ENCODE peak calls at places on chromosomes 3 and 15, in ten cellular contexts. M is GM12865; Z is CD4-positive, CD25-positive, alpha-beta regulatory T cell; Q is skeletal muscle cell; X is T-cell; K is NCI-H460; S is hippocampal formation; Y is uterus; P is epithelial cell of proximal tubule; E is psoas muscle. O is an unnamed sample.

GRCh38 chr3:69204315-69204957 is 82.0 kb upstream of the LMOD3 start:
- DNase-seq in M (peak), Y (no peak), P (no peak), X (no peak), Z (no peak), K (peak), E (no peak), S (no peak), Q (no peak), O (no peak)

GRCh38 chr3:157857461-157857860 is 248.8 kb downstream of the SHOX2 start:
- DNase-seq in S (no peak), E (no peak), K (no peak), P (no peak), Y (no peak), Z (no peak), X (no peak), M (no peak), Q (no peak), O (no peak)

GRCh38 chr3:197212290-197212689 is 86.1 kb downstream of the DLG1 start:
- DNase-seq in Y (no peak), X (no peak), E (no peak), P (no peak), K (no peak), Q (no peak), Z (no peak), M (no peak), S (no peak), O (no peak)

GRCh38 chr3:165669502-165669901 is 167.7 kb downstream of the BCHE start:
- DNase-seq in K (no peak), M (no peak), P (no peak), Q (peak), S (no peak), E (no peak), Y (no peak), Z (no peak), X (no peak), O (no peak)

GRCh38 chr15:41944313-41944940 is 27.9 kb downstream of the EHD4 start:
- DNase-seq in E (peak), X (no peak), M (no peak), Q (peak), K (peak), S (no peak), P (peak), Y (peak), Z (no peak), O (peak)

GRCh38 chr3:46496745-46497555 is 826 bp upstream of the RTP3 start:
- DNase-seq in K (peak), M (peak), P (no peak), Y (no peak), Q (no peak), X (peak), E (no peak), Z (no peak), S (no peak), O (no peak)

GRCh38 chr3:71585891-71586809 is 2.6 kb upstream of the FOXP1 start:
- DNase-seq in S (no peak), Q (no peak), Z (peak), M (peak), Y (peak), P (no peak), E (no peak), K (no peak), X (peak), O (no peak)

GRCh38 chr3:37463163-37463562 is 288.8 kb upstream of the LRRFIP2 start:
- DNase-seq in M (no peak), Z (no peak), Y (no peak), P (no peak), Q (no peak), S (no peak), X (no peak), K (no peak), E (no peak), O (no peak)

GRCh38 chr3:49799761-49800160 is at the start of gene CDHR4:
- DNase-seq in Q (peak), M (no peak), X (no peak), E (peak), K (no peak), Y (no peak), Z (no peak), P (peak), S (no peak), O (peak)

GRCh38 chr3:145246291-145246690 is 914.7 kb downstream of the PLOD2 start:
- DNase-seq in K (no peak), Y (no peak), P (no peak), S (no peak), Q (no peak), Z (no peak), X (no peak), M (no peak), E (no peak), O (no peak)

GRCh38 chr3:64686446-64686908 is 1.3 kb downstream of the ADAMTS9 start:
- DNase-seq in Y (no peak), Z (no peak), E (no peak), X (no peak), K (peak), P (no peak), M (no peak), Q (no peak), S (no peak), O (no peak)

GRCh38 chr15:54605556-54605955 is 591.2 kb downstream of the RSL24D1 start:
- DNase-seq in Z (no peak), K (no peak), S (no peak), M (no peak), X (no peak), P (no peak), E (no peak), Q (no peak), Y (no peak), O (no peak)

GRCh38 chr3:177441813-177442646 is 244.7 kb upstream of the TBL1XR1 start:
- DNase-seq in K (no peak), X (no peak), Z (no peak), S (peak), M (peak), Y (peak), Q (no peak), E (no peak), P (no peak), O (no peak)

GRCh38 chr15:63088532-63089245 is 33.0 kb upstream of the LACTB start:
- DNase-seq in S (no peak), P (no peak), M (no peak), Q (no peak), E (no peak), X (no peak), Z (no peak), K (no peak), Y (no peak), O (no peak)

GRCh38 chr15:39828374-39828931 is 45.8 kb upstream of the FSIP1 start:
- DNase-seq in K (no peak), M (no peak), X (no peak), P (no peak), S (peak), E (no peak), Y (no peak), Z (no peak), Q (peak), O (peak)

GRCh38 chr3:117553461-117553860 is 843.9 kb downstream of the TUSC7 start:
- DNase-seq in K (no peak), Z (no peak), M (peak), S (no peak), E (no peak), P (peak), Y (no peak), Q (peak), X (no peak), O (no peak)

GRCh38 chr15:33547876-33548275 is 237.1 kb downstream of the RYR3 start:
- DNase-seq in P (no peak), Z (no peak), X (no peak), S (no peak), M (peak), Y (no peak), E (peak), K (peak), Q (peak), O (peak)